ENCODE peak calls at places on chromosomes 16 and 17, in nine cellular contexts. A is left ventricle myocardium inferior; H is NCI-H446; B is RPMI7951; Q is CD4-positive, CD25-positive, alpha-beta regulatory T cell; R is ELR; Y is Peyer's patch; M is activated T-cell treated with anti-CD3 and anti-CD28 coated beads for 1 hour; K is WERI-Rb-1. N is an unnamed sample.

GRCh38 chr17:40033339-40033738 is 18.1 kb downstream of the CSF3 start:
- DNase-seq in B (no peak), Q (no peak), M (no peak), H (no peak), Y (no peak), A (no peak), R (no peak), K (no peak), N (no peak)

GRCh38 chr17:36978810-36979584 is 30.2 kb downstream of the AATF start:
- DNase-seq in K (no peak), A (no peak), R (peak; percentile 6), Y (no peak), H (no peak), M (no peak), B (peak; percentile 11), Q (no peak), N (no peak)

GRCh38 chr17:76706817-76707216 is 3.9 kb downstream of the MXRA7 start:
- DNase-seq in Q (no peak), Y (no peak), M (no peak), A (no peak), B (no peak), R (no peak), K (no peak), H (no peak), N (no peak)

GRCh38 chr16:70151941-70152509 is 21.6 kb upstream of the CLEC18C start:
- DNase-seq in A (no peak), K (no peak), Y (no peak), R (no peak), H (no peak), M (no peak), Q (no peak), B (no peak), N (no peak)

GRCh38 chr16:25925466-25925865 is 233.7 kb downstream of the HS3ST4 start:
- DNase-seq in R (no peak), M (no peak), K (peak; percentile 91), H (no peak), Y (no peak), Q (no peak), A (no peak), B (no peak), N (no peak)

GRCh38 chr16:50067290-50067853 is 1.6 kb downstream of the HEATR3 start:
- DNase-seq in M (peak; percentile 11), H (no peak), R (peak; percentile 77), A (no peak), K (peak; percentile 48), Q (peak; percentile 73), Y (no peak), B (peak; percentile 56), N (no peak)

GRCh38 chr17:49576121-49576905 is 642 bp downstream of the NXPH3 start:
- DNase-seq in K (peak; percentile 73), Q (no peak), M (no peak), R (peak; percentile 67), A (peak; percentile 66), B (peak; percentile 32), H (peak; percentile 9), Y (peak; percentile 52), N (no peak)

GRCh38 chr17:82065638-82066303 is at the start of gene DUS1L:
- DNase-seq in H (peak; percentile 76), Q (peak; percentile 83), M (peak; percentile 66), R (peak; percentile 68), Y (peak; percentile 80), K (no peak), B (peak; percentile 43), A (peak; percentile 74), N (no peak)

GRCh38 chr17:77222356-77222755 is 81.6 kb downstream of the SEC14L1 start:
- DNase-seq in Y (no peak), B (no peak), R (no peak), H (no peak), Q (no peak), A (no peak), K (no peak), M (no peak), N (no peak)

GRCh38 chr16:58280846-58281301 is 14.0 kb downstream of the PRSS54 start:
- DNase-seq in Y (no peak), A (no peak), B (peak; percentile 44), Q (no peak), H (peak; percentile 25), R (peak; percentile 16), M (no peak), K (no peak), N (no peak)

GRCh38 chr16:67399749-67400704 is 6.7 kb upstream of the TPPP3 start:
- DNase-seq in R (no peak), B (no peak), A (no peak), Q (no peak), K (no peak), Y (no peak), M (no peak), H (peak; percentile 53), N (no peak)

N was measured in RWPE2.